ENCODE peak calls at places on chromosome 18, in seven cellular contexts. One of them, this sample, is unnamed.

GRCh38 chr18:2822213-2822612 is 24.6 kb upstream of the EMILIN2 start:
- DNase-seq in HepG2: no peak
- DNase-seq in SK-N-SH: no peak
- DNase-seq in GM12878: no peak
- DNase-seq in H1: no peak
- DNase-seq in K562: no peak
- DNase-seq in HCT116: no peak
- DNase-seq in this sample: no peak

GRCh38 chr18:50855976-50856772 is 22.7 kb upstream of the ME2 start:
- DNase-seq in GM12878: no peak
- DNase-seq in HCT116: no peak
- DNase-seq in HepG2: no peak
- DNase-seq in K562: no peak
- DNase-seq in H1: no peak
- DNase-seq in SK-N-SH: no peak
- DNase-seq in this sample: no peak

GRCh38 chr18:49813071-49813320 is 337 bp downstream of the ACAA2 start:
- DNase-seq in GM12878: no peak
- DNase-seq in HepG2: peak; percentile 24
- DNase-seq in K562: peak; percentile 17
- DNase-seq in H1: no peak
- DNase-seq in SK-N-SH: no peak
- DNase-seq in HCT116: no peak
- DNase-seq in this sample: no peak

GRCh38 chr18:76405761-76406356 is 89.2 kb downstream of the ZNF516 start:
- DNase-seq in H1: peak; percentile 87
- DNase-seq in HCT116: peak; percentile 27
- DNase-seq in SK-N-SH: peak; percentile 63
- DNase-seq in K562: peak; percentile 28
- DNase-seq in HepG2: peak; percentile 34
- DNase-seq in GM12878: no peak
- DNase-seq in this sample: peak; percentile 45

GRCh38 chr18:75554112-75554511 is 126.6 kb upstream of the SMIM21 start:
- DNase-seq in SK-N-SH: no peak
- DNase-seq in K562: no peak
- DNase-seq in HepG2: no peak
- DNase-seq in GM12878: no peak
- DNase-seq in HCT116: no peak
- DNase-seq in H1: no peak
- DNase-seq in this sample: no peak

GRCh38 chr18:48667276-48668254 is 128.7 kb downstream of the CTIF start:
- DNase-seq in SK-N-SH: peak; percentile 76
- DNase-seq in H1: no peak
- DNase-seq in K562: peak; percentile 20
- DNase-seq in GM12878: no peak
- DNase-seq in HepG2: peak; percentile 23
- DNase-seq in HCT116: no peak
- DNase-seq in this sample: no peak

GRCh38 chr18:53567935-53568574 is 656.4 kb downstream of the MBD2 start:
- DNase-seq in K562: peak; percentile 14
- DNase-seq in H1: peak; percentile 45
- DNase-seq in SK-N-SH: peak; percentile 39
- DNase-seq in HCT116: no peak
- DNase-seq in HepG2: peak; percentile 29
- DNase-seq in GM12878: no peak
- DNase-seq in this sample: peak; percentile 47

GRCh38 chr18:51559198-51559901 is 361.9 kb upstream of the MEX3C start:
- DNase-seq in K562: no peak
- DNase-seq in SK-N-SH: no peak
- DNase-seq in H1: no peak
- DNase-seq in HepG2: no peak
- DNase-seq in GM12878: no peak
- DNase-seq in HCT116: no peak
- DNase-seq in this sample: no peak

GRCh38 chr18:25056456-25056855 is 295.5 kb downstream of the ZNF521 start:
- DNase-seq in HepG2: no peak
- DNase-seq in HCT116: no peak
- DNase-seq in H1: no peak
- DNase-seq in K562: no peak
- DNase-seq in SK-N-SH: no peak
- DNase-seq in GM12878: no peak
- DNase-seq in this sample: no peak

GRCh38 chr18:69400253-69400975 is at the start of gene DOK6:
- DNase-seq in K562: no peak
- DNase-seq in GM12878: no peak
- DNase-seq in HepG2: peak; percentile 84
- DNase-seq in HCT116: no peak
- DNase-seq in SK-N-SH: peak; percentile 94
- DNase-seq in H1: peak; percentile 66
- DNase-seq in this sample: no peak

GRCh38 chr18:56207989-56208388 is 430.4 kb downstream of the TXNL1 start:
- DNase-seq in HCT116: no peak
- DNase-seq in H1: no peak
- DNase-seq in HepG2: no peak
- DNase-seq in GM12878: no peak
- DNase-seq in K562: no peak
- DNase-seq in SK-N-SH: no peak
- DNase-seq in this sample: no peak

DNA sequence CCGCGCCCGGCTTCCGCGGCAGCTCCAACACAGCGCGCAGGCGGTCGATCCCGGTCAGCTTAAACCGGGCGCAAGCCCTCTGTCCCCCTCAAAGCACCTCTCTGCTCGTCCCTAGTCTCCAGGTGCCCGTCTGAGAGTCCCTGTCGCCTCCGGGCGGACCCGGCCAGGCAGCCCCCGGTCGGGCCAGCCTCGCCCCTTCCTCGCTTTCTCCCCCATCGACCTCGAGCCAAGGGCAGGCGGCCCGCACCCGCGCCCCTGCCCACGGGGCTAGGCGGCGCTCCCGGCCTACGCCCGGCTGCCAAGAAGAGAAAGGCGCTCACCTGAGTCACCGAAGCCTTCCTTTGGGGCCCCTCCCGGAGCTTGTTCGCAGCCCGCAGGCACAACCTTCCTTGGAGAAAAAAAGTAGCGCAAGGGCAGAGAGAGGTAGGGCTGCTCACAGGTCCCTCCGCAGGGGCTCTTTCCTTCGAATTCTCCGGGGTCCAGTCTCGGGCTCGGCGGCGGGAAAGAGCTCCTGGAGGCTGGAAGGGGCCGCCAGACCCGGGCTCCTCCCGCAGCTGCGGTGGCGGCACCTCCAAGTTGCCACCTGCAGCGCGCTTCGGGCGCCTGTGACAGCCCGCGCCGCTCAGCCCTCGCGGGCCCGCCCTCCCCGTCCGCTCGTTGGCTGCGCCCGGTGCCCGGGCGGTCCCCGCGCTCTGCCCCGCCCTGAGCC is 86.4 kb upstream of the EPB41L3 start:
- DNase-seq in HCT116: no peak
- DNase-seq in K562: peak; percentile 18
- DNase-seq in H1: peak; percentile 87
- DNase-seq in HepG2: no peak
- DNase-seq in GM12878: no peak
- DNase-seq in SK-N-SH: peak; percentile 82
- DNase-seq in this sample: no peak
- TF ChIP-seq JUND in HCT116: no peak
- TF ChIP-seq JUND in K562: no peak
- TF ChIP-seq JUND in H1: no peak
- TF ChIP-seq JUND in HepG2: no peak
- TF ChIP-seq JUND in GM12878: no peak
- TF ChIP-seq JUND in SK-N-SH: no peak
- TF ChIP-seq JUND in this sample: no peak

DNA sequence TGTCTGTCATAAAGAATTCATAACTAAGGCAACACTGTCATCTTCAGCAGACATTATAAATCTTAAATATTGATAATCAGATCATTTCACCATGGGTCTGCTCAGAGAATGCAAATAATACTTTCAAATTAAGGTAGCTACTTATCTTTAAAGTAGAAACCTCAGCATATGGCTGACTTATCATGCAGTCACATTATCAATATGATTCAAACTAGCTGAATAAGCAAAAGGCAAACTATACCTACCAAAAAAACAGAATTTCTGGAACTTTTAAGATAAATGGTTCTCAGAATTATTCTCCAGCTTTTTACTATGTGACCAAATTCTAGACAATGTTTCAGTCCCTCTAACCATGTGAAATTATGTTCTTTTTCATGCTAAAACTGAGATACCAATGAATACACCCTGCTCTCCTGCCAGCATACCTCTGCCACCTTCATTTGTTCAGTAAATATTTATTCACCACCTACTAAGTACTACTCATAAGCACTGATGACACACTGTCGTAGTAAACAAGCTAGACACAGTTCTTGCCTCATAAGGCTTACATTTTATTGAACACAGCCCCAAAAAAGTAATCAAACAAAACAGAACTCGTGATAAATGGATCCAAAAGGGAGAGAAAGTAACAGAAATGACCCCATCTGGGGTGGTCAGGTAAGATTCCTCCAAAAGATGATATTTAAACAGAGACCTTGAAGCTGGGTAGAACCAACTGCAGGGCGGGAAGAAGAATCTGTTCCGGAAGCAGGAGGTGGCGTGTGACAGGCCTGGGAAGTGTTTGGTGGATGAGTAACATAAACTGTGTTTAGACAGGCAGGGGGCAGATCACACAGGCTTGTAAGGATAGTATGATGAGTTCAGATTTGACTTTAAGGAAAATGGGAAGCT is 17.7 kb downstream of the SPIRE1 start:
- DNase-seq in GM12878: no peak
- DNase-seq in HepG2: peak; percentile 68
- DNase-seq in SK-N-SH: no peak
- DNase-seq in H1: no peak
- DNase-seq in HCT116: no peak
- DNase-seq in K562: peak; percentile 29
- DNase-seq in this sample: no peak
- TF ChIP-seq JUND in GM12878: no peak
- TF ChIP-seq JUND in HepG2: no peak
- TF ChIP-seq JUND in SK-N-SH: no peak
- TF ChIP-seq JUND in H1: no peak
- TF ChIP-seq JUND in HCT116: no peak
- TF ChIP-seq JUND in K562: no peak
- TF ChIP-seq JUND in this sample: no peak

GRCh38 chr18:30971338-30971956 is 71.1 kb downstream of the DSC3 start:
- DNase-seq in HepG2: peak; percentile 21
- DNase-seq in GM12878: no peak
- DNase-seq in K562: peak; percentile 20
- DNase-seq in SK-N-SH: peak; percentile 14
- DNase-seq in HCT116: peak; percentile 34
- DNase-seq in H1: no peak
- DNase-seq in this sample: peak; percentile 35
- TF ChIP-seq JUND in HepG2: no peak
- TF ChIP-seq JUND in GM12878: no peak
- TF ChIP-seq JUND in K562: no peak
- TF ChIP-seq JUND in SK-N-SH: no peak
- TF ChIP-seq JUND in HCT116: no peak
- TF ChIP-seq JUND in H1: no peak
- TF ChIP-seq JUND in this sample: no peak

GRCh38 chr18:4026542-4026941 is 428.6 kb downstream of the DLGAP1 start:
- DNase-seq in H1: no peak
- DNase-seq in HCT116: no peak
- DNase-seq in GM12878: no peak
- DNase-seq in HepG2: no peak
- DNase-seq in SK-N-SH: no peak
- DNase-seq in K562: no peak
- DNase-seq in this sample: no peak
- TF ChIP-seq JUND in H1: no peak
- TF ChIP-seq JUND in HCT116: no peak
- TF ChIP-seq JUND in GM12878: no peak
- TF ChIP-seq JUND in HepG2: no peak
- TF ChIP-seq JUND in SK-N-SH: no peak
- TF ChIP-seq JUND in K562: no peak
- TF ChIP-seq JUND in this sample: no peak

DNA sequence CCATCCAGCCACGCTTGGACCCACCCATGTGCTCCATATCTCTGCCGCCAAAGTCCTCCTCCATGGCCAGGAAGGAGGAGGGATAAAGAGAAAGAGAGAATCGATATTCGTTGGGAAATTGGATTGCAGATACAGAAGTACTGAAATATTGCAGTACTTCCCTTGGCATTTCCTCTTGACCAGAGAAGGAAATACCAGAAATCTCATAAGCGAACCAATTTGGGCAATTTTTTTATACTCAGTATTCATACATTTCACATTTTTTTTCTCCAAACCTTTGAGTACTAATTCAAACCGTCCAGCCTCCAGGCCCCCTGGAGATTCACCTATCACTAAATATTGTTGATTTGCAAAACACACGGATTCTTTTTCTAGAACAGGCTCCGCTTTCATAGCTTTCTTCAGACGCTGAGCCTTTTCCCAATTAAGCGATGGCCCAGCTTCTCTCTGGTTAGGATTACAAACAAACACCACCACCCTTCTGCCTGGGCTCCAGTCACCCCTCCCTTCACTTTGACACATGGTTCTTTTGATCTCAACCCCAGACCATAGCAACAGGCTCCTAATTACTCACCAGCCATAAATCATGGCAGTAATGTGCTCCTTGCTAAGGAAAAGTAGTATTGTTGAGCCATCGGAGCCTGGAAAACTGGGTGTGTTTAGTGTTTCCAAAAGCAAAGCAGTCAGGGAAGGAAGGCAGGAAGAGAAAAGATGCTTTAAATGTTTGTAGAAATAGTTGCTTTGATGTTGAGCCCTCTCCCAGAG is 138.3 kb upstream of the CCDC68 start:
- DNase-seq in SK-N-SH: no peak
- DNase-seq in GM12878: no peak
- DNase-seq in H1: no peak
- DNase-seq in HCT116: no peak
- DNase-seq in HepG2: no peak
- DNase-seq in K562: peak; percentile 13
- DNase-seq in this sample: no peak
- TF ChIP-seq JUND in SK-N-SH: no peak
- TF ChIP-seq JUND in GM12878: no peak
- TF ChIP-seq JUND in H1: no peak
- TF ChIP-seq JUND in HCT116: no peak
- TF ChIP-seq JUND in HepG2: no peak
- TF ChIP-seq JUND in K562: no peak
- TF ChIP-seq JUND in this sample: no peak

This sample was measured in T47D.